ENCODE peak calls at places on chromosome 13, in seven cellular contexts. K is effector CD4-positive, alpha-beta T cell; N is T-cell; P is ELR; B is iPS DF 6.9; C is SK-N-MC; G is IMR-90. I is an unnamed sample.

GRCh38 chr13:19791953-19792537 is 9.3 kb upstream of the PSPC1 start:
- DNase-seq in K (no peak), N (no peak), P (no peak), B (no peak), C (no peak), G (no peak), I (no peak)

GRCh38 chr13:96925466-96925865 is 68.8 kb downstream of the OXGR1 start:
- DNase-seq in K (no peak), N (no peak), P (no peak), B (no peak), C (no peak), G (no peak), I (no peak)

GRCh38 chr13:111328111-111328802 is 7.8 kb downstream of the TEX29 start:
- DNase-seq in K (no peak), N (no peak), P (no peak), B (no peak), C (no peak), G (no peak), I (no peak)

GRCh38 chr13:99059498-99060070 is 81.7 kb upstream of the DOCK9 start:
- DNase-seq in K (no peak), N (no peak), P (no peak), B (no peak), C (no peak), G (no peak), I (no peak)

GRCh38 chr13:36680918-36681317 is 7.1 kb downstream of the SERTM1 start:
- DNase-seq in K (no peak), N (no peak), P (no peak), B (no peak), C (no peak), G (no peak), I (no peak)

GRCh38 chr13:75271851-75272250 is 210.1 kb downstream of the TBC1D4 start:
- DNase-seq in K (no peak), N (no peak), P (no peak), B (no peak), C (no peak), G (peak), I (peak)

GRCh38 chr13:78604782-78605611 is 1.6 kb upstream of the POU4F1 start:
- DNase-seq in K (no peak), N (no peak), P (peak), B (no peak), C (no peak), G (peak), I (peak)

GRCh38 chr13:21481359-21481758 is 22.3 kb upstream of the ZDHHC20 start:
- DNase-seq in K (no peak), N (no peak), P (no peak), B (no peak), C (no peak), G (no peak), I (peak)

GRCh38 chr13:29905845-29906244 is 55.4 kb upstream of the UBL3 start:
- DNase-seq in K (no peak), N (no peak), P (no peak), B (no peak), C (no peak), G (peak), I (peak)

GRCh38 chr13:53138369-53139036 is 109.9 kb downstream of the OLFM4 start:
- DNase-seq in K (no peak), N (no peak), P (peak), B (no peak), C (no peak), G (peak), I (no peak)

GRCh38 chr13:77810430-77810829 is 108.2 kb downstream of the EDNRB start:
- DNase-seq in K (no peak), N (no peak), P (peak), B (no peak), C (no peak), G (peak), I (peak)

GRCh38 chr13:101341464-101341863 is 74.8 kb downstream of the NALCN start:
- DNase-seq in K (no peak), N (no peak), P (peak), B (no peak), C (no peak), G (peak), I (no peak)

GRCh38 chr13:113641426-113641825 is 16.6 kb downstream of the ATP4B start:
- DNase-seq in K (no peak), N (no peak), P (no peak), B (no peak), C (no peak), G (no peak), I (no peak)

GRCh38 chr13:98658131-98658530 is 81.2 kb upstream of the STK24 start:
- DNase-seq in K (no peak), N (no peak), P (peak), B (no peak), C (no peak), G (no peak), I (peak)

GRCh38 chr13:113145496-113145895 is 13.0 kb upstream of the PROZ start:
- DNase-seq in K (no peak), N (no peak), P (no peak), B (no peak), C (no peak), G (no peak), I (no peak)

GRCh38 chr13:112450118-112450517 is 74.0 kb downstream of the SPACA7 start:
- DNase-seq in K (no peak), N (no peak), P (no peak), B (no peak), C (no peak), G (no peak), I (no peak)

GRCh38 chr13:27973956-27974662 is 5.0 kb upstream of the CDX2 start:
- DNase-seq in K (no peak), N (no peak), P (no peak), B (no peak), C (no peak), G (no peak), I (no peak)

GRCh38 chr13:34137200-34137599 is 319.3 kb downstream of the RFC3 start:
- DNase-seq in K (no peak), N (no peak), P (no peak), B (no peak), C (no peak), G (no peak), I (no peak)

GRCh38 chr13:108533842-108534241 is 95.6 kb upstream of the MYO16 start:
- DNase-seq in K (no peak), N (no peak), P (no peak), B (no peak), C (no peak), G (no peak), I (no peak)

GRCh38 chr13:114049026-114049425 is 75.2 kb upstream of the C13orf46 start:
- DNase-seq in K (no peak), N (peak), P (no peak), B (no peak), C (no peak), G (no peak), I (no peak)

GRCh38 chr13:97318532-97318931 is 96.4 kb downstream of the MBNL2 start:
- DNase-seq in K (no peak), N (no peak), P (no peak), B (no peak), C (no peak), G (peak), I (no peak)

GRCh38 chr13:111367340-111367739 is 46.9 kb downstream of the TEX29 start:
- DNase-seq in K (no peak), N (no peak), P (no peak), B (no peak), C (no peak), G (no peak), I (no peak)

GRCh38 chr13:70723732-70724131 is 615.5 kb upstream of the KLHL1 start:
- DNase-seq in K (no peak), N (no peak), P (peak), B (no peak), C (no peak), G (no peak), I (no peak)

GRCh38 chr13:104831823-104832222 is 1703.6 kb downstream of the EFNB2 start:
- DNase-seq in K (no peak), N (no peak), P (no peak), B (no peak), C (no peak), G (no peak), I (no peak)

GRCh38 chr13:102983496-102983895 is 82.7 kb downstream of the SLC10A2 start:
- DNase-seq in K (no peak), N (no peak), P (peak), B (no peak), C (no peak), G (no peak), I (peak)

GRCh38 chr13:74732736-74733135 is 598.5 kb upstream of the KLF12 start:
- DNase-seq in K (no peak), N (no peak), P (no peak), B (no peak), C (no peak), G (no peak), I (no peak)

GRCh38 chr13:34748078-34748477 is 194.0 kb upstream of the NBEA start:
- DNase-seq in K (no peak), N (no peak), P (no peak), B (no peak), C (no peak), G (no peak), I (no peak)

GRCh38 chr13:44969858-44970484 is 19.3 kb downstream of the NUFIP1 start:
- DNase-seq in K (no peak), N (no peak), P (peak), B (no peak), C (no peak), G (peak), I (peak)

GRCh38 chr13:108508263-108508662 is 121.1 kb upstream of the MYO16 start:
- DNase-seq in K (no peak), N (no peak), P (peak), B (no peak), C (peak), G (peak), I (no peak)

GRCh38 chr13:76711515-76712182 is 174.6 kb downstream of the KCTD12 start:
- DNase-seq in K (no peak), N (no peak), P (peak), B (no peak), C (no peak), G (peak), I (peak)

GRCh38 chr13:97136418-97136817 is 85.7 kb upstream of the MBNL2 start:
- DNase-seq in K (no peak), N (no peak), P (no peak), B (no peak), C (no peak), G (no peak), I (no peak)

I was measured in mammary epithelial cell.